ENCODE peak calls at places on chromosomes 11 and 22, in six cellular contexts. J is tibial nerve, N is NCI-H345, G is A172, I is SK-N-MC, U is hypothalamus. L is an unnamed sample.

GRCh38 chr22:25061605-25062377 is 109.3 kb downstream of the KIAA1671 start:
- DNase-seq in J (no peak), N (no peak), G (no peak), I (no peak), U (no peak), L (no peak)

GRCh38 chr22:48683640-48684039 is 1144.0 kb downstream of the BRD1 start:
- DNase-seq in J (no peak), N (no peak), G (no peak), I (no peak), U (no peak), L (no peak)

GRCh38 chr11:11841121-11841604 is 609 bp upstream of the USP47 start:
- DNase-seq in J (no peak), N (peak; percentile 61), G (no peak), I (no peak), U (peak; percentile 58), L (no peak)

GRCh38 chr11:64690235-64690634 is 32.8 kb downstream of the NRXN2 start:
- DNase-seq in J (no peak), N (no peak), G (no peak), I (no peak), U (no peak), L (no peak)

GRCh38 chr11:123195182-123196059 is at the start of gene CLMP:
- DNase-seq in J (peak; percentile 54), N (no peak), G (no peak), I (no peak), U (no peak), L (peak; percentile 80)

GRCh38 chr11:130171534-130171933 is 12.0 kb downstream of the ST14 start:
- DNase-seq in J (no peak), N (no peak), G (no peak), I (no peak), U (no peak), L (no peak)

GRCh38 chr11:100831929-100832480 is 144.9 kb downstream of the ARHGAP42 start:
- DNase-seq in J (no peak), N (no peak), G (no peak), I (no peak), U (no peak), L (peak; percentile 69)

GRCh38 chr22:37162221-37163095 is 12.7 kb upstream of the IL2RB start:
- DNase-seq in J (no peak), N (no peak), G (no peak), I (no peak), U (no peak), L (no peak)

GRCh38 chr11:118437046-118437735 is 899 bp downstream of the KMT2A start:
- DNase-seq in J (no peak), N (peak; percentile 63), G (no peak), I (no peak), U (peak; percentile 7), L (no peak)

GRCh38 chr11:2434008-2434407 is 10.3 kb downstream of the TRPM5 start:
- DNase-seq in J (no peak), N (no peak), G (no peak), I (no peak), U (no peak), L (peak; percentile 28)

GRCh38 chr11:89498845-89499448 is 7.8 kb upstream of the NOX4 start:
- DNase-seq in J (no peak), N (no peak), G (no peak), I (no peak), U (no peak), L (no peak)

GRCh38 chr11:66289548-66290331 is 797 bp upstream of the YIF1A start:
- DNase-seq in J (peak; percentile 43), N (no peak), G (no peak), I (no peak), U (peak; percentile 71), L (no peak)

GRCh38 chr22:19641983-19642451 is 72.3 kb upstream of the SEPTIN5 start:
- DNase-seq in J (no peak), N (no peak), G (no peak), I (no peak), U (no peak), L (peak; percentile 62)

GRCh38 chr22:46088541-46089311 is 61.6 kb upstream of the PPARA start:
- DNase-seq in J (peak; percentile 21), N (no peak), G (no peak), I (no peak), U (no peak), L (peak; percentile 83)

GRCh38 chr11:129292768-129293167 is 82.9 kb upstream of the BARX2 start:
- DNase-seq in J (no peak), N (no peak), G (no peak), I (no peak), U (no peak), L (no peak)

GRCh38 chr11:19664896-19665548 is 47.6 kb upstream of the NAV2 start:
- DNase-seq in J (no peak), N (no peak), G (peak; percentile 49), I (no peak), U (peak; percentile 14), L (no peak)

GRCh38 chr11:86688398-86689179 is 16.2 kb upstream of the ME3 start:
- DNase-seq in J (no peak), N (no peak), G (no peak), I (no peak), U (no peak), L (no peak)

GRCh38 chr11:20488352-20488751 is 100.8 kb downstream of the PRMT3 start:
- DNase-seq in J (no peak), N (peak; percentile 90), G (no peak), I (no peak), U (no peak), L (no peak)

GRCh38 chr11:124707813-124708212 is 31.9 kb upstream of the NRGN start:
- DNase-seq in J (no peak), N (no peak), G (no peak), I (no peak), U (no peak), L (no peak)

GRCh38 chr22:20039683-20040325 is 18.9 kb downstream of the TANGO2 start:
- DNase-seq in J (no peak), N (no peak), G (no peak), I (no peak), U (no peak), L (no peak)

GRCh38 chr11:117456027-117456720 is 128.5 kb downstream of the CEP164 start:
- DNase-seq in J (no peak), N (no peak), G (no peak), I (no peak), U (no peak), L (no peak)

GRCh38 chr22:19011075-19011474 is 75.0 kb upstream of the PRODH start:
- DNase-seq in J (no peak), N (no peak), G (no peak), I (no peak), U (no peak), L (no peak)

GRCh38 chr11:65241134-65241533 is 20.6 kb upstream of the POLA2 start:
- DNase-seq in J (no peak), N (no peak), G (no peak), I (no peak), U (no peak), L (no peak)

GRCh38 chr22:49567894-49568750 is 259.6 kb downstream of the BRD1 start:
- DNase-seq in J (no peak), N (no peak), G (no peak), I (no peak), U (no peak), L (no peak)

GRCh38 chr11:1682225-1682901 is 14.6 kb upstream of the KRTAP5-6 start:
- DNase-seq in J (no peak), N (no peak), G (peak; percentile 22), I (no peak), U (no peak), L (peak; percentile 18)

GRCh38 chr11:6083129-6083528 is 24.4 kb upstream of the OR56B4 start:
- DNase-seq in J (no peak), N (no peak), G (no peak), I (no peak), U (no peak), L (no peak)

GRCh38 chr11:113048820-113049555 is 87.8 kb downstream of the NCAM1 start:
- DNase-seq in J (no peak), N (no peak), G (peak; percentile 42), I (no peak), U (no peak), L (no peak)

GRCh38 chr11:65942531-65942930 is 2.7 kb upstream of the TSGA10IP start:
- DNase-seq in J (no peak), N (no peak), G (no peak), I (no peak), U (no peak), L (no peak)

GRCh38 chr11:128235446-128235845 is 351.9 kb downstream of the ETS1 start:
- DNase-seq in J (no peak), N (peak; percentile 31), G (no peak), I (no peak), U (no peak), L (no peak)

GRCh38 chr11:6539748-6540268 is 42.7 kb downstream of the DNHD1 start:
- DNase-seq in J (no peak), N (no peak), G (no peak), I (no peak), U (no peak), L (no peak)

GRCh38 chr11:68504432-68505066 is 44.0 kb downstream of the PPP6R3 start:
- DNase-seq in J (no peak), N (peak; percentile 24), G (no peak), I (no peak), U (no peak), L (no peak)

GRCh38 chr11:33406241-33406640 is 149.1 kb downstream of the HIPK3 start:
- DNase-seq in J (no peak), N (no peak), G (no peak), I (no peak), U (no peak), L (no peak)

GRCh38 chr11:111632798-111633197 is 30.5 kb downstream of the SIK2 start:
- DNase-seq in J (no peak), N (no peak), G (no peak), I (peak; percentile 14), U (no peak), L (no peak)

GRCh38 chr11:9574806-9575530 is 1.5 kb downstream of the WEE1 start:
- DNase-seq in J (peak; percentile 20), N (peak; percentile 59), G (peak; percentile 90), I (no peak), U (no peak), L (peak; percentile 80)

GRCh38 chr22:21972293-21972779 is 10.3 kb downstream of the TOP3B start:
- DNase-seq in J (no peak), N (no peak), G (no peak), I (no peak), U (no peak), L (no peak)

L was measured in suprapubic skin.